ENCODE peak calls at places on chromosome 19, in seven cellular contexts. F, K, X, P, U, Q and T are unnamed samples. For H3K27me3, the result is how much of the 10 kb centered on the place peaks cover.

GRCh38 chr19:34485831-34486230 is 4.3 kb downstream of the WTIP start:
- DNase-seq in X (no peak), U (no peak), K (no peak), Q (no peak), P (no peak), F (no peak), T (no peak)

GRCh38 chr19:11505504-11506100 is at the start of gene ZNF653:
- DNase-seq in X (peak), Q (peak), U (peak), F (peak), K (peak), P (peak), T (peak)

GRCh38 chr19:29365836-29366417 is 153.0 kb upstream of the UQCRFS1 start:
- DNase-seq in U (no peak), K (no peak), P (no peak), Q (no peak), F (no peak), X (no peak), T (no peak)

GRCh38 chr19:34366670-34367423 is 1.9 kb downstream of the GPI start:
- DNase-seq in P (peak), K (no peak), F (no peak), U (no peak), Q (no peak), X (peak), T (no peak)

GRCh38 chr19:39032164-39032918 is at the start of gene FBXO27:
- DNase-seq in P (no peak), K (no peak), X (peak), U (no peak), Q (peak), F (peak), T (peak)

GRCh38 chr19:14361824-14362223 is 19.4 kb upstream of the ADGRE5 start:
- DNase-seq in P (no peak), X (no peak), F (peak), Q (no peak), U (peak), K (no peak), T (no peak)

GRCh38 chr19:19137556-19138109 is 645 bp downstream of the TMEM161A start:
- DNase-seq in P (no peak), K (no peak), U (no peak), Q (no peak), F (peak), X (peak), T (no peak)

GRCh38 chr19:10226376-10227214 is 4.5 kb downstream of the S1PR2 start:
- DNase-seq in P (peak), K (peak), X (peak), F (peak), U (no peak), Q (peak), T (no peak)

GRCh38 chr19:48955308-48955958 is 758 bp downstream of the BAX start:
- DNase-seq in K (no peak), F (peak), Q (no peak), X (no peak), U (no peak), P (no peak), T (no peak)

GRCh38 chr19:36528921-36529518 is 949 bp upstream of the ZNF260 start:
- DNase-seq in F (peak), K (no peak), X (peak), Q (no peak), U (no peak), P (no peak), T (no peak)

GRCh38 chr19:16470541-16470910 is 1.2 kb downstream of the EPS15L1 start:
- DNase-seq in P (no peak), U (no peak), F (no peak), K (no peak), Q (no peak), X (peak), T (no peak)

GRCh38 chr19:5948697-5949564 is 29.0 kb downstream of the RANBP3 start:
- DNase-seq in X (no peak), K (no peak), Q (no peak), P (no peak), U (no peak), F (no peak), T (no peak)

GRCh38 chr19:8204961-8205360 is 4.2 kb upstream of the CERS4 start:
- DNase-seq in K (peak), P (no peak), X (no peak), U (no peak), F (peak), Q (no peak), T (no peak)

GRCh38 chr19:27796540-27796939 is 1416.4 kb downstream of the UQCRFS1 start:
- DNase-seq in U (no peak), K (no peak), F (no peak), Q (no peak), P (no peak), X (no peak), T (no peak)

GRCh38 chr19:11767633-11768133 is 883 bp downstream of the ZNF441 start:
- DNase-seq in K (peak), P (peak), Q (peak), U (no peak), F (peak), X (peak), T (peak)

GRCh38 chr19:57934820-57935665 is at the start of gene ZNF418:
- DNase-seq in U (peak), P (peak), Q (peak), F (peak), K (peak), X (peak), T (peak)

GRCh38 chr19:48659768-48660167 is 13.0 kb downstream of the NTN5 start:
- DNase-seq in K (no peak), X (peak), U (no peak), Q (no peak), P (peak), F (peak), T (peak)

GRCh38 chr19:50320051-50320450 is 9.1 kb downstream of the KCNC3 start:
- DNase-seq in X (no peak), Q (no peak), K (no peak), P (no peak), U (no peak), F (peak), T (no peak)

GRCh38 chr19:57643734-57644133 is 10.8 kb downstream of the ZNF211 start:
- DNase-seq in X (no peak), Q (no peak), U (no peak), F (no peak), K (no peak), P (no peak), T (no peak)

GRCh38 chr19:48255376-48256303 is at the start of gene CARD8:
- DNase-seq in P (peak), Q (peak), X (peak), K (peak), U (peak), F (peak), T (peak)

GRCh38 chr19:33191501-33191900 is 2.6 kb upstream of the LRP3 start:
- DNase-seq in Q (no peak), K (no peak), X (no peak), U (no peak), F (peak), P (no peak), T (no peak)
- H3K27me3 ChIP-seq in Q (under half), K (under half), X (under half), U (under half), F (under half), P (under half), T (under half)

GRCh38 chr19:42115219-42115618 is 17.0 kb downstream of the POU2F2 start:
- DNase-seq in X (no peak), K (no peak), P (no peak), Q (no peak), U (no peak), F (no peak), T (no peak)
- H3K27me3 ChIP-seq in X (under half), K (under half), P (under half), Q (under half), U (under half), F (under half), T (under half)

GRCh38 chr19:1290699-1291651 is 5.3 kb downstream of the EFNA2 start:
- DNase-seq in K (no peak), Q (no peak), U (no peak), P (no peak), X (no peak), F (peak), T (no peak)
- H3K27me3 ChIP-seq in K (half or more), Q (half or more), U (half or more), P (half or more), X (half or more), F (under half), T (half or more)

DNA sequence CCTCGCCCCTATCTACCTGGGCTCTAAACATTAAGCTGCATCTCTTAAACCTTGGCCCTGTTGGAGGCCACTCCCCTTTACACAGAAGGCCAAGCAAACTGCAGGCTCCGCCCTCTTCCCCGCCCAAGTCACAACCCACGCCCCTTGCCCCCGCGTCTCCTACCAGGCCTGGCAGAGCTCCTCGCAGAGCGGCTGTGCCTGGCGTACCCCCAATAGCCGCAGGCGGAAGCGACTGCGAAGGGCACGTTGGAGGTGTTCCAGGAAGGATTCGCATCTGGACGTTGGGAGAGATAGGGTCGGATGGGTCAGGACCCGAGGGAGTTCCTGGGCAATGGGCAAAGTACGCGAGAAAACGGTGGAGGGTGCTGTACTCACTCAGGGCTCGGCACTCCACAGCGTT is 5.9 kb downstream of the RTBDN start:
- DNase-seq in Q (no peak), P (peak), F (peak), K (peak), U (no peak), X (no peak), T (no peak)
- H3K27me3 ChIP-seq in Q (half or more), P (under half), F (under half), K (half or more), U (half or more), X (under half), T (under half)

DNA sequence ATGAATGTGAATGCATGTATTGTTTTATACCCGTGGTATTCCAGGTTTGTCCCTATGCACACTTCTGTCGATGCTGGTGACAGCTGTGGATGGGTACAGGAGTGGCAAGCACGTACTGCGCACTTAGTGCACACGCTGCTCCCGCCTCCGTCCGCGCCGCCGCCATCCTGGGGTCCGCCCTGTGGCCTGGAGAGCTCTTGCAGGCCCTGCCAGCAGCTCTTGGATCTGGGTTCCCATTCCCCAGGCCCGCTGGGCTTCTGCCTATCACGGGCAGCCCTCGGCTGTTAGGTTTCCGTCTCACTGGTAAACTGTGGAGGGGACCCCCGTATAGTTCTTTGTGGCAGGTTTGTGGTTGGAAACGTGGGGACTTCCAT is 4.0 kb downstream of the GNA11 start:
- DNase-seq in Q (peak), U (no peak), P (no peak), F (no peak), K (no peak), X (no peak), T (no peak)
- H3K27me3 ChIP-seq in Q (under half), U (under half), P (under half), F (under half), K (under half), X (under half), T (under half)

GRCh38 chr19:30536975-30537374 is 164.8 kb downstream of the ZNF536 start:
- DNase-seq in F (no peak), U (no peak), X (no peak), K (no peak), P (no peak), Q (no peak), T (no peak)
- H3K27me3 ChIP-seq in F (under half), U (under half), X (under half), K (under half), P (under half), Q (under half), T (under half)

GRCh38 chr19:45597425-45598111 is 4.4 kb downstream of the GPR4 start:
- DNase-seq in Q (no peak), F (peak), X (no peak), P (no peak), K (no peak), U (no peak), T (no peak)
- H3K27me3 ChIP-seq in Q (under half), F (half or more), X (under half), P (under half), K (half or more), U (half or more), T (under half)

DNA sequence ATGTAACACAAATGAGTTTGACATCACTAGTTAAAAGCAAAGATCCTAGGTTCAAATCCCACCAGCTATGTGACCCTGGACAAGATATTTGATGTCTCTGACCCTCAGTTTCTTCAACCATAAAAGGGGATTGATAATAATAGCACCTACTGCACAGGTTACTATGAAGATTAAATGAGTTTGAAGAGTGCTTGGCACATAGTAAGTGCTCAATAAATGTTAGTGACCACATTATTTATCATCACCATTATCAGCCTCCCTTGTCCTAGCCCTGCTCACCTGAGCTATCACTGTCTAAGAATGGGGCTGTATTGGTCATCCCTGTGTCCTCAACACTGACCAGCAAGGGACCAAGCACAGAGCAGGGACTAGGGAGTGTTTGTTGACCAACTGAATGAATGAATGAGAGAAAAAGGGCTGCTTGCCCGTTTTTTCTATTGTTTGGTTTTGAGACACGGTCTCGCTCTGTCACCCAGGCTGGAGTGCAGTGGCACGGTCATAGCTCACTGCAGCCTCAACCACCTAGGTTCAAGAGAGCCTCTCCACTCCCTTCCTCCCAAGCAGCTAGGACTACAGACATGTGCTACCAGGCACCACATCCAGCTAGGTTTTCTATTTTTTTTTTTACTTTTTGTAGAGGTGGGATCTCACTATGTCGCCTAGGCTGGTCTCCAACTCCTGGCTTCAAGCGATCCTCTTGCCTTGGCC is 26.6 kb upstream of the DACT3 start:
- DNase-seq in X (no peak), K (no peak), F (no peak), P (no peak), U (no peak), Q (no peak), T (no peak)
- H3K27me3 ChIP-seq in X (under half), K (under half), F (under half), P (under half), U (under half), Q (under half), T (under half)

DNA sequence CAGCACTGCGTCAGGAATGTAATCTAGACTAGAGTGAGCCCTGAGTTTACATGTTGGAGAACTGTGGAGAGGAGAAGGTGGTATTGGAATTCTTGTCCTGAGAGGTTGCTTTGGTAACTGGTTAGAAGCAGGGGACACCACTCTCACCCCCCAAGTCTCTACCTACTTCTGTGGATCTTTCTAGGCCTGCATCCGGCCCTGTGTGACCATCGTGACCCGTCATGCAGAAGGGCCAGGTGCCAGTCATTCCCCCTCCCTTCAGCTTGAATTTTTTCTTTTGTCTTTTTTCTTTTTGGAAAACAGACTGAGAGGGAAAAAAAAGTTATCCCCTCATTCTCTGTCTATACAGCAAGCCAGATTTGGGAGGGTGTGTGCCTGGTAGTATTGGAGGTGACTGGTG is 31.8 kb downstream of the NFIX start:
- DNase-seq in P (no peak), X (no peak), F (no peak), Q (no peak), K (no peak), U (no peak), T (no peak)
- H3K27me3 ChIP-seq in P (under half), X (under half), F (half or more), Q (under half), K (under half), U (under half), T (under half)

DNA sequence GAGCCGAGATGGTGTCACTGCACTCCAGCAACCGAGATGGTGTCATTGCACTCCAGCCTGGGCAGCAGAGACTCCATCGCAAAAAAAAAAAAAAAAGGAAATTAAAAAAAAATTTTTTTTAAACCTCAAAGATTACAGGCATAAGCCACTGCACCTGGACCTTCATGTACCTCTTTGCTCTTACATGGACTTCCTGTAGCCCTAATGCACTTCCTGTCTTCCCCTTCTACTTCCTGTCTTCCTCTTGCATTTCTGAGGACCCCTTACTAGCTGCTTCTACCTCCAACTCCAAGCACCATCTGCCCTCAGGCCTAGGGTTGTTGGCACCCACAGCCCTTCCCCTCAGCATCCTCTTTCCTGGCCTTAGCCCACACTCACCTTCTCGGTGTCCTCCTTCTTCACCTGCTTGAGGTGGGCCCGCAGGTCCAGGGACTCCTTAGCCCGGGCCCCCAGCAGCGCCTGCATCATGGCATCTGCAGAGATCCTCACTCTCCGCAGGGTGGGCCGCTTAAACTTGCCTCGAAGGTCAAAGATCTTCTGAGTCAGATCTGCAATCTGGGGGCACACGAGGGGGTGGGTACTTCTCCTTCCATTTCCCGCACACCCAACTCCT is 3.8 kb downstream of the TNNI3 start:
- DNase-seq in P (no peak), Q (no peak), U (no peak), X (no peak), K (no peak), F (no peak), T (no peak)
- H3K27me3 ChIP-seq in P (under half), Q (under half), U (under half), X (under half), K (half or more), F (under half), T (under half)